ENCODE peak calls at places on chromosomes 11 and 22, in eight cellular contexts. One of them, this sample, is unnamed.

GRCh38 chr11:45259607-45260006 is 26.5 kb downstream of the SYT13 start:
- DNase-seq in renal cortical epithelial cell: peak; percentile 94
- DNase-seq in lower leg skin: no peak
- DNase-seq in posterior cingulate gyrus: no peak
- DNase-seq in GM19239: no peak
- DNase-seq in activated CD8-positive, alpha-beta memory T cell treated with anti-CD3 and anti-CD28 coated beads for 4 hours: no peak
- DNase-seq in non-pigmented ciliary epithelial cell: no peak
- DNase-seq in amygdala: no peak
- DNase-seq in this sample: no peak

GRCh38 chr22:36386900-36387663 is 685 bp downstream of the MYH9 start:
- DNase-seq in activated CD8-positive, alpha-beta memory T cell treated with anti-CD3 and anti-CD28 coated beads for 4 hours: no peak
- DNase-seq in lower leg skin: peak; percentile 95
- DNase-seq in renal cortical epithelial cell: no peak
- DNase-seq in GM19239: no peak
- DNase-seq in amygdala: peak; percentile 28
- DNase-seq in non-pigmented ciliary epithelial cell: no peak
- DNase-seq in posterior cingulate gyrus: peak; percentile 41
- DNase-seq in this sample: peak; percentile 81

GRCh38 chr11:72836111-72836510 is 21.9 kb downstream of the ATG16L2 start:
- DNase-seq in amygdala: no peak
- DNase-seq in non-pigmented ciliary epithelial cell: no peak
- DNase-seq in activated CD8-positive, alpha-beta memory T cell treated with anti-CD3 and anti-CD28 coated beads for 4 hours: no peak
- DNase-seq in lower leg skin: peak; percentile 84
- DNase-seq in posterior cingulate gyrus: no peak
- DNase-seq in GM19239: no peak
- DNase-seq in renal cortical epithelial cell: no peak
- DNase-seq in this sample: peak; percentile 59

GRCh38 chr11:65078151-65078550 is 5.7 kb downstream of the CDCA5 start:
- DNase-seq in renal cortical epithelial cell: peak; percentile 29
- DNase-seq in non-pigmented ciliary epithelial cell: no peak
- DNase-seq in activated CD8-positive, alpha-beta memory T cell treated with anti-CD3 and anti-CD28 coated beads for 4 hours: peak; percentile 45
- DNase-seq in GM19239: no peak
- DNase-seq in posterior cingulate gyrus: no peak
- DNase-seq in amygdala: no peak
- DNase-seq in lower leg skin: no peak
- DNase-seq in this sample: peak; percentile 70

GRCh38 chr11:66232769-66233168 is 35.7 kb upstream of the RAB1B start:
- DNase-seq in lower leg skin: no peak
- DNase-seq in activated CD8-positive, alpha-beta memory T cell treated with anti-CD3 and anti-CD28 coated beads for 4 hours: no peak
- DNase-seq in amygdala: no peak
- DNase-seq in renal cortical epithelial cell: no peak
- DNase-seq in posterior cingulate gyrus: no peak
- DNase-seq in non-pigmented ciliary epithelial cell: no peak
- DNase-seq in GM19239: no peak
- DNase-seq in this sample: no peak

GRCh38 chr11:126898802-126899201 is 101.8 kb downstream of the KIRREL3 start:
- DNase-seq in amygdala: no peak
- DNase-seq in renal cortical epithelial cell: no peak
- DNase-seq in posterior cingulate gyrus: no peak
- DNase-seq in lower leg skin: no peak
- DNase-seq in non-pigmented ciliary epithelial cell: no peak
- DNase-seq in activated CD8-positive, alpha-beta memory T cell treated with anti-CD3 and anti-CD28 coated beads for 4 hours: no peak
- DNase-seq in GM19239: no peak
- DNase-seq in this sample: no peak

GRCh38 chr11:67615455-67616430 is 9.0 kb downstream of the NDUFV1 start:
- DNase-seq in posterior cingulate gyrus: no peak
- DNase-seq in non-pigmented ciliary epithelial cell: no peak
- DNase-seq in lower leg skin: no peak
- DNase-seq in GM19239: peak; percentile 63
- DNase-seq in amygdala: no peak
- DNase-seq in activated CD8-positive, alpha-beta memory T cell treated with anti-CD3 and anti-CD28 coated beads for 4 hours: no peak
- DNase-seq in renal cortical epithelial cell: peak; percentile 6
- DNase-seq in this sample: peak; percentile 81

GRCh38 chr11:12318791-12319733 is 58.3 kb upstream of the PARVA start:
- DNase-seq in activated CD8-positive, alpha-beta memory T cell treated with anti-CD3 and anti-CD28 coated beads for 4 hours: no peak
- DNase-seq in GM19239: no peak
- DNase-seq in renal cortical epithelial cell: peak; percentile 33
- DNase-seq in lower leg skin: no peak
- DNase-seq in amygdala: no peak
- DNase-seq in posterior cingulate gyrus: no peak
- DNase-seq in non-pigmented ciliary epithelial cell: no peak
- DNase-seq in this sample: no peak

GRCh38 chr22:31933816-31934482 is 10.4 kb upstream of the YWHAH start:
- DNase-seq in renal cortical epithelial cell: no peak
- DNase-seq in non-pigmented ciliary epithelial cell: no peak
- DNase-seq in amygdala: no peak
- DNase-seq in posterior cingulate gyrus: no peak
- DNase-seq in lower leg skin: no peak
- DNase-seq in GM19239: no peak
- DNase-seq in activated CD8-positive, alpha-beta memory T cell treated with anti-CD3 and anti-CD28 coated beads for 4 hours: no peak
- DNase-seq in this sample: no peak

GRCh38 chr11:17601206-17602075 is 54.4 kb downstream of the OTOG start:
- DNase-seq in amygdala: no peak
- DNase-seq in lower leg skin: peak; percentile 54
- DNase-seq in posterior cingulate gyrus: no peak
- DNase-seq in renal cortical epithelial cell: no peak
- DNase-seq in GM19239: no peak
- DNase-seq in activated CD8-positive, alpha-beta memory T cell treated with anti-CD3 and anti-CD28 coated beads for 4 hours: no peak
- DNase-seq in non-pigmented ciliary epithelial cell: no peak
- DNase-seq in this sample: peak; percentile 32

GRCh38 chr11:92767416-92767815 is 202.0 kb upstream of the MTNR1B start:
- DNase-seq in activated CD8-positive, alpha-beta memory T cell treated with anti-CD3 and anti-CD28 coated beads for 4 hours: no peak
- DNase-seq in amygdala: no peak
- DNase-seq in non-pigmented ciliary epithelial cell: no peak
- DNase-seq in GM19239: no peak
- DNase-seq in renal cortical epithelial cell: no peak
- DNase-seq in posterior cingulate gyrus: no peak
- DNase-seq in lower leg skin: no peak
- DNase-seq in this sample: no peak

GRCh38 chr22:46129390-46130041 is 20.8 kb upstream of the PPARA start:
- DNase-seq in GM19239: peak; percentile 69
- DNase-seq in amygdala: no peak
- DNase-seq in activated CD8-positive, alpha-beta memory T cell treated with anti-CD3 and anti-CD28 coated beads for 4 hours: no peak
- DNase-seq in posterior cingulate gyrus: no peak
- DNase-seq in renal cortical epithelial cell: no peak
- DNase-seq in lower leg skin: no peak
- DNase-seq in non-pigmented ciliary epithelial cell: no peak
- DNase-seq in this sample: peak; percentile 90

GRCh38 chr22:21949948-21950347 is 2.7 kb downstream of the PPM1F start:
- DNase-seq in GM19239: no peak
- DNase-seq in amygdala: no peak
- DNase-seq in non-pigmented ciliary epithelial cell: no peak
- DNase-seq in renal cortical epithelial cell: no peak
- DNase-seq in lower leg skin: no peak
- DNase-seq in activated CD8-positive, alpha-beta memory T cell treated with anti-CD3 and anti-CD28 coated beads for 4 hours: no peak
- DNase-seq in posterior cingulate gyrus: no peak
- DNase-seq in this sample: no peak

GRCh38 chr11:67584881-67585873 is 1.6 kb downstream of the GSTP1 start:
- DNase-seq in non-pigmented ciliary epithelial cell: no peak
- DNase-seq in activated CD8-positive, alpha-beta memory T cell treated with anti-CD3 and anti-CD28 coated beads for 4 hours: no peak
- DNase-seq in amygdala: no peak
- DNase-seq in posterior cingulate gyrus: no peak
- DNase-seq in GM19239: no peak
- DNase-seq in renal cortical epithelial cell: no peak
- DNase-seq in lower leg skin: peak; percentile 89
- DNase-seq in this sample: no peak

GRCh38 chr22:25197335-25197734 is 2.3 kb upstream of the CRYBB3 start:
- DNase-seq in non-pigmented ciliary epithelial cell: no peak
- DNase-seq in renal cortical epithelial cell: no peak
- DNase-seq in GM19239: no peak
- DNase-seq in amygdala: no peak
- DNase-seq in activated CD8-positive, alpha-beta memory T cell treated with anti-CD3 and anti-CD28 coated beads for 4 hours: no peak
- DNase-seq in lower leg skin: no peak
- DNase-seq in posterior cingulate gyrus: no peak
- DNase-seq in this sample: no peak

GRCh38 chr22:26669060-26669481 is 11.7 kb downstream of the MIAT start:
- DNase-seq in activated CD8-positive, alpha-beta memory T cell treated with anti-CD3 and anti-CD28 coated beads for 4 hours: no peak
- DNase-seq in amygdala: no peak
- DNase-seq in non-pigmented ciliary epithelial cell: no peak
- DNase-seq in renal cortical epithelial cell: no peak
- DNase-seq in lower leg skin: no peak
- DNase-seq in GM19239: no peak
- DNase-seq in posterior cingulate gyrus: no peak
- DNase-seq in this sample: no peak

GRCh38 chr11:133950874-133951483 is 5.8 kb downstream of the IGSF9B start:
- DNase-seq in posterior cingulate gyrus: no peak
- DNase-seq in lower leg skin: no peak
- DNase-seq in non-pigmented ciliary epithelial cell: no peak
- DNase-seq in activated CD8-positive, alpha-beta memory T cell treated with anti-CD3 and anti-CD28 coated beads for 4 hours: no peak
- DNase-seq in GM19239: no peak
- DNase-seq in amygdala: no peak
- DNase-seq in renal cortical epithelial cell: no peak
- DNase-seq in this sample: no peak

GRCh38 chr11:44978961-44979331 is 28.3 kb upstream of the TP53I11 start:
- DNase-seq in activated CD8-positive, alpha-beta memory T cell treated with anti-CD3 and anti-CD28 coated beads for 4 hours: no peak
- DNase-seq in renal cortical epithelial cell: peak; percentile 60
- DNase-seq in amygdala: no peak
- DNase-seq in non-pigmented ciliary epithelial cell: no peak
- DNase-seq in lower leg skin: no peak
- DNase-seq in posterior cingulate gyrus: no peak
- DNase-seq in GM19239: no peak
- DNase-seq in this sample: peak; percentile 72

GRCh38 chr11:77799338-77799737 is 21.2 kb downstream of the RSF1 start:
- DNase-seq in renal cortical epithelial cell: no peak
- DNase-seq in non-pigmented ciliary epithelial cell: no peak
- DNase-seq in GM19239: no peak
- DNase-seq in posterior cingulate gyrus: no peak
- DNase-seq in lower leg skin: no peak
- DNase-seq in amygdala: no peak
- DNase-seq in activated CD8-positive, alpha-beta memory T cell treated with anti-CD3 and anti-CD28 coated beads for 4 hours: no peak
- DNase-seq in this sample: no peak

GRCh38 chr11:44315947-44316387 is 6.0 kb upstream of the ALX4 start:
- DNase-seq in GM19239: no peak
- DNase-seq in renal cortical epithelial cell: no peak
- DNase-seq in activated CD8-positive, alpha-beta memory T cell treated with anti-CD3 and anti-CD28 coated beads for 4 hours: no peak
- DNase-seq in non-pigmented ciliary epithelial cell: no peak
- DNase-seq in amygdala: no peak
- DNase-seq in posterior cingulate gyrus: no peak
- DNase-seq in lower leg skin: no peak
- DNase-seq in this sample: no peak

GRCh38 chr11:111466615-111467014 is 45.6 kb downstream of the BTG4 start:
- DNase-seq in lower leg skin: no peak
- DNase-seq in GM19239: no peak
- DNase-seq in renal cortical epithelial cell: no peak
- DNase-seq in non-pigmented ciliary epithelial cell: no peak
- DNase-seq in amygdala: no peak
- DNase-seq in activated CD8-positive, alpha-beta memory T cell treated with anti-CD3 and anti-CD28 coated beads for 4 hours: no peak
- DNase-seq in posterior cingulate gyrus: no peak
- DNase-seq in this sample: no peak

GRCh38 chr11:47377571-47378010 is 756 bp downstream of the SPI1 start:
- DNase-seq in GM19239: no peak
- DNase-seq in non-pigmented ciliary epithelial cell: no peak
- DNase-seq in activated CD8-positive, alpha-beta memory T cell treated with anti-CD3 and anti-CD28 coated beads for 4 hours: no peak
- DNase-seq in posterior cingulate gyrus: no peak
- DNase-seq in amygdala: no peak
- DNase-seq in renal cortical epithelial cell: no peak
- DNase-seq in lower leg skin: no peak
- DNase-seq in this sample: no peak